ENCODE peak calls at places on chromosomes 2 and 18, in eight cellular contexts. One of them, this sample, is unnamed.

GRCh38 chr18:48055351-48055750 is 124.9 kb upstream of the SMAD2 start:
- DNase-seq in PC-9: no peak
- DNase-seq in LNCaP clone FGC: no peak
- DNase-seq in GM12865: no peak
- DNase-seq in GM06990: no peak
- DNase-seq in ovary: no peak
- DNase-seq in breast epithelium: no peak
- DNase-seq in heart right ventricle: no peak
- DNase-seq in this sample: no peak

GRCh38 chr2:186339716-186340115 is 146.3 kb upstream of the ZC3H15 start:
- DNase-seq in PC-9: no peak
- DNase-seq in LNCaP clone FGC: no peak
- DNase-seq in GM12865: no peak
- DNase-seq in GM06990: no peak
- DNase-seq in ovary: no peak
- DNase-seq in breast epithelium: no peak
- DNase-seq in heart right ventricle: no peak
- DNase-seq in this sample: no peak

GRCh38 chr2:152826880-152827279 is 108.5 kb downstream of the ARL6IP6 start:
- DNase-seq in PC-9: no peak
- DNase-seq in LNCaP clone FGC: no peak
- DNase-seq in GM12865: no peak
- DNase-seq in GM06990: no peak
- DNase-seq in ovary: no peak
- DNase-seq in breast epithelium: no peak
- DNase-seq in heart right ventricle: no peak
- DNase-seq in this sample: no peak

GRCh38 chr18:46859855-46860254 is 57.5 kb downstream of the PIAS2 start:
- DNase-seq in PC-9: no peak
- DNase-seq in LNCaP clone FGC: no peak
- DNase-seq in GM12865: peak
- DNase-seq in GM06990: peak
- DNase-seq in ovary: no peak
- DNase-seq in breast epithelium: no peak
- DNase-seq in heart right ventricle: no peak
- DNase-seq in this sample: peak

GRCh38 chr2:53498210-53498609 is 269.4 kb upstream of the CHAC2 start:
- DNase-seq in PC-9: no peak
- DNase-seq in LNCaP clone FGC: peak
- DNase-seq in GM12865: no peak
- DNase-seq in GM06990: no peak
- DNase-seq in ovary: no peak
- DNase-seq in breast epithelium: no peak
- DNase-seq in heart right ventricle: no peak
- DNase-seq in this sample: no peak

GRCh38 chr2:54763636-54764291 is 40.3 kb downstream of the EML6 start:
- DNase-seq in PC-9: no peak
- DNase-seq in LNCaP clone FGC: no peak
- DNase-seq in GM12865: peak
- DNase-seq in GM06990: no peak
- DNase-seq in ovary: no peak
- DNase-seq in breast epithelium: no peak
- DNase-seq in heart right ventricle: no peak
- DNase-seq in this sample: no peak

GRCh38 chr2:132715986-132716385 is 46.0 kb upstream of the LYPD1 start:
- DNase-seq in PC-9: no peak
- DNase-seq in LNCaP clone FGC: no peak
- DNase-seq in GM12865: no peak
- DNase-seq in GM06990: no peak
- DNase-seq in ovary: no peak
- DNase-seq in breast epithelium: no peak
- DNase-seq in heart right ventricle: no peak
- DNase-seq in this sample: no peak

GRCh38 chr2:163687213-163687612 is 48.6 kb downstream of the FIGN start:
- DNase-seq in PC-9: no peak
- DNase-seq in LNCaP clone FGC: no peak
- DNase-seq in GM12865: no peak
- DNase-seq in GM06990: no peak
- DNase-seq in ovary: no peak
- DNase-seq in breast epithelium: no peak
- DNase-seq in heart right ventricle: no peak
- DNase-seq in this sample: no peak

GRCh38 chr2:40433739-40434138 is 18.2 kb downstream of the SLC8A1 start:
- DNase-seq in PC-9: no peak
- DNase-seq in LNCaP clone FGC: no peak
- DNase-seq in GM12865: no peak
- DNase-seq in GM06990: no peak
- DNase-seq in ovary: no peak
- DNase-seq in breast epithelium: no peak
- DNase-seq in heart right ventricle: no peak
- DNase-seq in this sample: no peak

DNA sequence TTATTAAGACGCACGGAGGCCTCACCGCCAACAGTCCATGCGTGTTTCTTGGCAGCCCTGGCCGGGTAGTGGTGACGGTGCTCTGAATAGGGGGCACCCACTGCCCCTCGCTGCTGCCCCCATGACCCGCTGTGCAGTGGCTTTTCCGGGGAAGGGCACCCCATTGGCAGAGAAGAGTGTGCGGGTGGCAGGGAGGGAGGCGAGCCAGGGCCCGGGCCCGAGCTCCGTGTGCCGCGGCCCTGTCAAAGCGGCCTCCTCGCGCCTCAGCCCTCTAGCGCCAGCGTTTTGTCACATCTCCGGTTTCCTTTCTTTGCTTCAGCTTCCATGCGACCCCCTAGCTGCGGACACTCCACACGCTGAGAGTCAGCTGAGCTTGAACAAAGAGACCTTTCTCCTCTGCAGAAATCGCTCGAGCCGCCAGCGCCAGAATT is 473.6 kb upstream of the SALL3 start:
- DNase-seq in PC-9: no peak
- DNase-seq in LNCaP clone FGC: no peak
- DNase-seq in GM12865: no peak
- DNase-seq in GM06990: no peak
- DNase-seq in ovary: no peak
- DNase-seq in breast epithelium: no peak
- DNase-seq in heart right ventricle: no peak
- DNase-seq in this sample: no peak
- TF ChIP-seq CTCF in PC-9: no peak
- TF ChIP-seq CTCF in LNCaP clone FGC: no peak
- TF ChIP-seq CTCF in GM12865: no peak
- TF ChIP-seq CTCF in GM06990: no peak
- TF ChIP-seq CTCF in ovary: no peak
- TF ChIP-seq CTCF in breast epithelium: no peak
- TF ChIP-seq CTCF in heart right ventricle: no peak
- TF ChIP-seq CTCF in this sample: no peak

GRCh38 chr2:210481601-210482124 is 5.1 kb upstream of the LANCL1 start:
- DNase-seq in PC-9: no peak
- DNase-seq in LNCaP clone FGC: no peak
- DNase-seq in GM12865: no peak
- DNase-seq in GM06990: no peak
- DNase-seq in ovary: no peak
- DNase-seq in breast epithelium: no peak
- DNase-seq in heart right ventricle: no peak
- DNase-seq in this sample: no peak

GRCh38 chr2:210477496-210477895 is 937 bp upstream of the LANCL1 start:
- DNase-seq in PC-9: peak
- DNase-seq in LNCaP clone FGC: no peak
- DNase-seq in GM12865: no peak
- DNase-seq in GM06990: no peak
- DNase-seq in ovary: peak
- DNase-seq in breast epithelium: no peak
- DNase-seq in heart right ventricle: peak
- DNase-seq in this sample: peak

GRCh38 chr2:210478661-210479060 is 2.1 kb upstream of the LANCL1 start:
- DNase-seq in PC-9: no peak
- DNase-seq in LNCaP clone FGC: no peak
- DNase-seq in GM12865: no peak
- DNase-seq in GM06990: no peak
- DNase-seq in ovary: no peak
- DNase-seq in breast epithelium: no peak
- DNase-seq in heart right ventricle: no peak
- DNase-seq in this sample: no peak

GRCh38 chr2:210480764-210481163 is 4.2 kb upstream of the LANCL1 start:
- DNase-seq in PC-9: no peak
- DNase-seq in LNCaP clone FGC: no peak
- DNase-seq in GM12865: no peak
- DNase-seq in GM06990: no peak
- DNase-seq in ovary: no peak
- DNase-seq in breast epithelium: no peak
- DNase-seq in heart right ventricle: no peak
- DNase-seq in this sample: no peak

DNA sequence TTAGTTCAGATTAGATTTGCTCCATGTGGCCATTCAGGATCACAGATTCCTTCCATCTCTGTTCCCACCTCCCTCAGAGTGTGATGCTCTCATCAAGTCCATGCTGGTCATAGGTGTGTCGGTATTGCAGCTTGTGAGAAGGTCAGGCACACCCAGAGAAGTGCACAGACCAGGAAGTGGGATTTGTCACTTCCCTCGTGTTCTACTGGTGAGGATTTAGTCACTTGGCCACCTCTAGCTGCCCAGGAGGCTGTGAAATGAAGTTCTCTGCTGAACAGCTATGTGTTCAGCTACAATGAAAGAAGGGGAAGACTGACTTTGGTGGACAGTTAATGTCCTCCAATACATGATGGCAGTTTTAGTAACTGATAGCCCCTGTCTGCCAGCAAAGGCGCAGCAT is 3.5 kb upstream of the LANCL1 start:
- DNase-seq in PC-9: no peak
- DNase-seq in LNCaP clone FGC: no peak
- DNase-seq in GM12865: no peak
- DNase-seq in GM06990: no peak
- DNase-seq in ovary: no peak
- DNase-seq in breast epithelium: no peak
- DNase-seq in heart right ventricle: no peak
- DNase-seq in this sample: no peak
- TF ChIP-seq CTCF in PC-9: no peak
- TF ChIP-seq CTCF in LNCaP clone FGC: no peak
- TF ChIP-seq CTCF in GM12865: no peak
- TF ChIP-seq CTCF in GM06990: no peak
- TF ChIP-seq CTCF in ovary: no peak
- TF ChIP-seq CTCF in breast epithelium: no peak
- TF ChIP-seq CTCF in heart right ventricle: no peak
- TF ChIP-seq CTCF in this sample: no peak

GRCh38 chr2:142285480-142285879 is 154.7 kb upstream of the LRP1B start:
- DNase-seq in PC-9: no peak
- DNase-seq in LNCaP clone FGC: no peak
- DNase-seq in GM12865: no peak
- DNase-seq in GM06990: no peak
- DNase-seq in ovary: no peak
- DNase-seq in breast epithelium: no peak
- DNase-seq in heart right ventricle: no peak
- DNase-seq in this sample: no peak

GRCh38 chr2:142280846-142281245 is 150.0 kb upstream of the LRP1B start:
- DNase-seq in PC-9: no peak
- DNase-seq in LNCaP clone FGC: no peak
- DNase-seq in GM12865: no peak
- DNase-seq in GM06990: no peak
- DNase-seq in ovary: no peak
- DNase-seq in breast epithelium: no peak
- DNase-seq in heart right ventricle: no peak
- DNase-seq in this sample: no peak

GRCh38 chr2:142291964-142292363 is 161.1 kb upstream of the LRP1B start:
- DNase-seq in PC-9: no peak
- DNase-seq in LNCaP clone FGC: no peak
- DNase-seq in GM12865: no peak
- DNase-seq in GM06990: no peak
- DNase-seq in ovary: no peak
- DNase-seq in breast epithelium: no peak
- DNase-seq in heart right ventricle: no peak
- DNase-seq in this sample: no peak

GRCh38 chr2:142290931-142291330 is 160.1 kb upstream of the LRP1B start:
- DNase-seq in PC-9: no peak
- DNase-seq in LNCaP clone FGC: peak
- DNase-seq in GM12865: no peak
- DNase-seq in GM06990: no peak
- DNase-seq in ovary: no peak
- DNase-seq in breast epithelium: no peak
- DNase-seq in heart right ventricle: no peak
- DNase-seq in this sample: no peak

GRCh38 chr2:142286618-142287017 is 155.8 kb upstream of the LRP1B start:
- DNase-seq in PC-9: no peak
- DNase-seq in LNCaP clone FGC: peak
- DNase-seq in GM12865: peak
- DNase-seq in GM06990: no peak
- DNase-seq in ovary: no peak
- DNase-seq in breast epithelium: no peak
- DNase-seq in heart right ventricle: no peak
- DNase-seq in this sample: peak
- TF ChIP-seq CTCF in PC-9: peak
- TF ChIP-seq CTCF in LNCaP clone FGC: peak
- TF ChIP-seq CTCF in GM12865: peak
- TF ChIP-seq CTCF in GM06990: peak
- TF ChIP-seq CTCF in ovary: no peak
- TF ChIP-seq CTCF in breast epithelium: no peak
- TF ChIP-seq CTCF in heart right ventricle: no peak
- TF ChIP-seq CTCF in this sample: no peak

GRCh38 chr2:44684559-44684958 is 256.9 kb upstream of the SIX3 start:
- DNase-seq in PC-9: no peak
- DNase-seq in LNCaP clone FGC: no peak
- DNase-seq in GM12865: no peak
- DNase-seq in GM06990: no peak
- DNase-seq in ovary: no peak
- DNase-seq in breast epithelium: no peak
- DNase-seq in heart right ventricle: no peak
- DNase-seq in this sample: no peak
- TF ChIP-seq CTCF in PC-9: no peak
- TF ChIP-seq CTCF in LNCaP clone FGC: no peak
- TF ChIP-seq CTCF in GM12865: no peak
- TF ChIP-seq CTCF in GM06990: no peak
- TF ChIP-seq CTCF in ovary: no peak
- TF ChIP-seq CTCF in breast epithelium: no peak
- TF ChIP-seq CTCF in heart right ventricle: no peak
- TF ChIP-seq CTCF in this sample: no peak

GRCh38 chr2:130181338-130181879 is at the start of gene SMPD4:
- DNase-seq in PC-9: peak
- DNase-seq in LNCaP clone FGC: peak
- DNase-seq in GM12865: peak
- DNase-seq in GM06990: peak
- DNase-seq in ovary: peak
- DNase-seq in breast epithelium: peak
- DNase-seq in heart right ventricle: peak
- DNase-seq in this sample: peak
- TF ChIP-seq CTCF in PC-9: no peak
- TF ChIP-seq CTCF in LNCaP clone FGC: no peak
- TF ChIP-seq CTCF in GM12865: peak
- TF ChIP-seq CTCF in GM06990: peak
- TF ChIP-seq CTCF in ovary: no peak
- TF ChIP-seq CTCF in breast epithelium: no peak
- TF ChIP-seq CTCF in heart right ventricle: no peak
- TF ChIP-seq CTCF in this sample: no peak

This sample was measured in GM13976.